ENCODE peak calls at places on chromosome 2, in six cellular contexts. One of them, this sample, is unnamed.

GRCh38 chr2:3309496-3310355 is 67.9 kb downstream of the EIPR1 start:
- DNase-seq in activated T-cell treated with anti-CD3 and anti-CD28 coated beads for 24 hours: no peak
- DNase-seq in endothelial cell: no peak
- DNase-seq in foreskin melanocyte: no peak
- DNase-seq in astrocyte of the hippocampus: no peak
- DNase-seq in CD8-positive, alpha-beta memory T cell: no peak
- DNase-seq in this sample: no peak

GRCh38 chr2:55296393-55296792 is 27.4 kb upstream of the MTIF2 start:
- DNase-seq in foreskin melanocyte: no peak
- DNase-seq in astrocyte of the hippocampus: no peak
- DNase-seq in CD8-positive, alpha-beta memory T cell: no peak
- DNase-seq in endothelial cell: no peak
- DNase-seq in activated T-cell treated with anti-CD3 and anti-CD28 coated beads for 24 hours: no peak
- DNase-seq in this sample: no peak

GRCh38 chr2:219277703-219278654 is 1.2 kb upstream of the DNAJB2 start:
- DNase-seq in activated T-cell treated with anti-CD3 and anti-CD28 coated beads for 24 hours: peak; percentile 70
- DNase-seq in endothelial cell: peak; percentile 79
- DNase-seq in foreskin melanocyte: peak; percentile 63
- DNase-seq in astrocyte of the hippocampus: peak; percentile 90
- DNase-seq in CD8-positive, alpha-beta memory T cell: peak; percentile 76
- DNase-seq in this sample: peak; percentile 93

GRCh38 chr2:88738271-88738670 is 46.8 kb downstream of the RPIA start:
- DNase-seq in endothelial cell: no peak
- DNase-seq in activated T-cell treated with anti-CD3 and anti-CD28 coated beads for 24 hours: no peak
- DNase-seq in astrocyte of the hippocampus: peak; percentile 79
- DNase-seq in foreskin melanocyte: no peak
- DNase-seq in CD8-positive, alpha-beta memory T cell: no peak
- DNase-seq in this sample: no peak

GRCh38 chr2:148752977-148753376 is 108.4 kb downstream of the EPC2 start:
- DNase-seq in activated T-cell treated with anti-CD3 and anti-CD28 coated beads for 24 hours: no peak
- DNase-seq in foreskin melanocyte: no peak
- DNase-seq in CD8-positive, alpha-beta memory T cell: no peak
- DNase-seq in endothelial cell: no peak
- DNase-seq in astrocyte of the hippocampus: no peak
- DNase-seq in this sample: no peak

GRCh38 chr2:98896944-98897343 is 39.1 kb downstream of the CRACDL start:
- DNase-seq in astrocyte of the hippocampus: no peak
- DNase-seq in activated T-cell treated with anti-CD3 and anti-CD28 coated beads for 24 hours: no peak
- DNase-seq in foreskin melanocyte: no peak
- DNase-seq in endothelial cell: no peak
- DNase-seq in CD8-positive, alpha-beta memory T cell: no peak
- DNase-seq in this sample: no peak

GRCh38 chr2:467892-468630 is 180.2 kb upstream of the ALKAL2 start:
- DNase-seq in endothelial cell: peak; percentile 21
- DNase-seq in activated T-cell treated with anti-CD3 and anti-CD28 coated beads for 24 hours: no peak
- DNase-seq in foreskin melanocyte: no peak
- DNase-seq in CD8-positive, alpha-beta memory T cell: no peak
- DNase-seq in astrocyte of the hippocampus: no peak
- DNase-seq in this sample: peak; percentile 16

GRCh38 chr2:1977655-1978054 is 233.3 kb upstream of the PXDN start:
- DNase-seq in astrocyte of the hippocampus: no peak
- DNase-seq in foreskin melanocyte: no peak
- DNase-seq in CD8-positive, alpha-beta memory T cell: no peak
- DNase-seq in activated T-cell treated with anti-CD3 and anti-CD28 coated beads for 24 hours: no peak
- DNase-seq in endothelial cell: no peak
- DNase-seq in this sample: no peak

This sample was measured in head of caudate nucleus.